ENCODE peak calls at places on chromosome 10, in eight cellular contexts. One of them, this sample, is unnamed.

GRCh38 chr10:13402016-13402415 is 53.9 kb upstream of the SEPHS1 start:
- DNase-seq in activated naive CD4-positive, alpha-beta T cell treated with anti-CD3 and anti-CD28 coated beads for 36 hours: no peak
- DNase-seq in Peyer's patch: no peak
- DNase-seq in fibroblast of the aortic adventitia: no peak
- DNase-seq in SJCRH30: no peak
- DNase-seq in Daoy: no peak
- DNase-seq in stimulated activated CD4-positive, alpha-beta T cell treated with anti-CD3 and anti-CD28 coated beads, Interleukin-2, amount 100 ng/mL, for 48 hours: no peak
- DNase-seq in activated CD4-positive, alpha-beta T cell treated with anti-CD3 and anti-CD28 coated beads, Interleukin-2, amount 10 ng/mL, durations not matched to agents 7 days and 5 days: no peak
- DNase-seq in this sample: no peak

GRCh38 chr10:112332509-112333228 is 41.2 kb upstream of the ACSL5 start:
- DNase-seq in activated naive CD4-positive, alpha-beta T cell treated with anti-CD3 and anti-CD28 coated beads for 36 hours: no peak
- DNase-seq in Peyer's patch: peak; percentile 68
- DNase-seq in fibroblast of the aortic adventitia: no peak
- DNase-seq in SJCRH30: no peak
- DNase-seq in Daoy: peak; percentile 19
- DNase-seq in stimulated activated CD4-positive, alpha-beta T cell treated with anti-CD3 and anti-CD28 coated beads, Interleukin-2, amount 100 ng/mL, for 48 hours: no peak
- DNase-seq in activated CD4-positive, alpha-beta T cell treated with anti-CD3 and anti-CD28 coated beads, Interleukin-2, amount 10 ng/mL, durations not matched to agents 7 days and 5 days: no peak
- DNase-seq in this sample: no peak

GRCh38 chr10:99527526-99528255 is 5.1 kb upstream of the NKX2-3 start:
- DNase-seq in activated naive CD4-positive, alpha-beta T cell treated with anti-CD3 and anti-CD28 coated beads for 36 hours: no peak
- DNase-seq in Peyer's patch: no peak
- DNase-seq in fibroblast of the aortic adventitia: no peak
- DNase-seq in SJCRH30: no peak
- DNase-seq in Daoy: no peak
- DNase-seq in stimulated activated CD4-positive, alpha-beta T cell treated with anti-CD3 and anti-CD28 coated beads, Interleukin-2, amount 100 ng/mL, for 48 hours: no peak
- DNase-seq in activated CD4-positive, alpha-beta T cell treated with anti-CD3 and anti-CD28 coated beads, Interleukin-2, amount 10 ng/mL, durations not matched to agents 7 days and 5 days: no peak
- DNase-seq in this sample: no peak

GRCh38 chr10:35058134-35058533 is 32.0 kb downstream of the CUL2 start:
- DNase-seq in activated naive CD4-positive, alpha-beta T cell treated with anti-CD3 and anti-CD28 coated beads for 36 hours: no peak
- DNase-seq in Peyer's patch: no peak
- DNase-seq in fibroblast of the aortic adventitia: peak; percentile 93
- DNase-seq in SJCRH30: peak; percentile 17
- DNase-seq in Daoy: peak; percentile 78
- DNase-seq in stimulated activated CD4-positive, alpha-beta T cell treated with anti-CD3 and anti-CD28 coated beads, Interleukin-2, amount 100 ng/mL, for 48 hours: no peak
- DNase-seq in activated CD4-positive, alpha-beta T cell treated with anti-CD3 and anti-CD28 coated beads, Interleukin-2, amount 10 ng/mL, durations not matched to agents 7 days and 5 days: no peak
- DNase-seq in this sample: no peak

GRCh38 chr10:112773783-112774182 is 176.3 kb upstream of the TCF7L2 start:
- DNase-seq in activated naive CD4-positive, alpha-beta T cell treated with anti-CD3 and anti-CD28 coated beads for 36 hours: no peak
- DNase-seq in Peyer's patch: no peak
- DNase-seq in fibroblast of the aortic adventitia: no peak
- DNase-seq in SJCRH30: no peak
- DNase-seq in Daoy: no peak
- DNase-seq in stimulated activated CD4-positive, alpha-beta T cell treated with anti-CD3 and anti-CD28 coated beads, Interleukin-2, amount 100 ng/mL, for 48 hours: no peak
- DNase-seq in activated CD4-positive, alpha-beta T cell treated with anti-CD3 and anti-CD28 coated beads, Interleukin-2, amount 10 ng/mL, durations not matched to agents 7 days and 5 days: no peak
- DNase-seq in this sample: no peak

GRCh38 chr10:68831961-68832455 is 4.7 kb downstream of the STOX1 start:
- DNase-seq in activated naive CD4-positive, alpha-beta T cell treated with anti-CD3 and anti-CD28 coated beads for 36 hours: no peak
- DNase-seq in Peyer's patch: no peak
- DNase-seq in fibroblast of the aortic adventitia: no peak
- DNase-seq in SJCRH30: no peak
- DNase-seq in Daoy: no peak
- DNase-seq in stimulated activated CD4-positive, alpha-beta T cell treated with anti-CD3 and anti-CD28 coated beads, Interleukin-2, amount 100 ng/mL, for 48 hours: no peak
- DNase-seq in activated CD4-positive, alpha-beta T cell treated with anti-CD3 and anti-CD28 coated beads, Interleukin-2, amount 10 ng/mL, durations not matched to agents 7 days and 5 days: no peak
- DNase-seq in this sample: no peak

GRCh38 chr10:31401287-31401686 is 82.3 kb downstream of the ZEB1 start:
- DNase-seq in activated naive CD4-positive, alpha-beta T cell treated with anti-CD3 and anti-CD28 coated beads for 36 hours: no peak
- DNase-seq in Peyer's patch: no peak
- DNase-seq in fibroblast of the aortic adventitia: no peak
- DNase-seq in SJCRH30: no peak
- DNase-seq in Daoy: no peak
- DNase-seq in stimulated activated CD4-positive, alpha-beta T cell treated with anti-CD3 and anti-CD28 coated beads, Interleukin-2, amount 100 ng/mL, for 48 hours: no peak
- DNase-seq in activated CD4-positive, alpha-beta T cell treated with anti-CD3 and anti-CD28 coated beads, Interleukin-2, amount 10 ng/mL, durations not matched to agents 7 days and 5 days: no peak
- DNase-seq in this sample: no peak

GRCh38 chr10:29676732-29677131 is 42.0 kb upstream of the SVIL start:
- DNase-seq in activated naive CD4-positive, alpha-beta T cell treated with anti-CD3 and anti-CD28 coated beads for 36 hours: no peak
- DNase-seq in Peyer's patch: no peak
- DNase-seq in fibroblast of the aortic adventitia: no peak
- DNase-seq in SJCRH30: no peak
- DNase-seq in Daoy: no peak
- DNase-seq in stimulated activated CD4-positive, alpha-beta T cell treated with anti-CD3 and anti-CD28 coated beads, Interleukin-2, amount 100 ng/mL, for 48 hours: no peak
- DNase-seq in activated CD4-positive, alpha-beta T cell treated with anti-CD3 and anti-CD28 coated beads, Interleukin-2, amount 10 ng/mL, durations not matched to agents 7 days and 5 days: no peak
- DNase-seq in this sample: no peak

GRCh38 chr10:44993922-44994751 is 6.6 kb upstream of the ZNF22 start:
- DNase-seq in activated naive CD4-positive, alpha-beta T cell treated with anti-CD3 and anti-CD28 coated beads for 36 hours: no peak
- DNase-seq in Peyer's patch: no peak
- DNase-seq in fibroblast of the aortic adventitia: peak; percentile 87
- DNase-seq in SJCRH30: no peak
- DNase-seq in Daoy: no peak
- DNase-seq in stimulated activated CD4-positive, alpha-beta T cell treated with anti-CD3 and anti-CD28 coated beads, Interleukin-2, amount 100 ng/mL, for 48 hours: no peak
- DNase-seq in activated CD4-positive, alpha-beta T cell treated with anti-CD3 and anti-CD28 coated beads, Interleukin-2, amount 10 ng/mL, durations not matched to agents 7 days and 5 days: no peak
- DNase-seq in this sample: peak; percentile 15

GRCh38 chr10:116183733-116184447 is 89.1 kb downstream of the GFRA1 start:
- DNase-seq in activated naive CD4-positive, alpha-beta T cell treated with anti-CD3 and anti-CD28 coated beads for 36 hours: no peak
- DNase-seq in Peyer's patch: no peak
- DNase-seq in fibroblast of the aortic adventitia: no peak
- DNase-seq in SJCRH30: peak; percentile 61
- DNase-seq in Daoy: peak; percentile 8
- DNase-seq in stimulated activated CD4-positive, alpha-beta T cell treated with anti-CD3 and anti-CD28 coated beads, Interleukin-2, amount 100 ng/mL, for 48 hours: no peak
- DNase-seq in activated CD4-positive, alpha-beta T cell treated with anti-CD3 and anti-CD28 coated beads, Interleukin-2, amount 10 ng/mL, durations not matched to agents 7 days and 5 days: no peak
- DNase-seq in this sample: no peak